ENCODE peak calls at places on chromosomes 6 and 20, in nine cellular contexts. O is AG10803; W is ascending aorta; B is foreskin keratinocyte; K is kidney glomerular epithelial cell; G is CD4-positive, alpha-beta memory T cell; R is stimulated activated CD8-positive, alpha-beta memory T cell treated with anti-CD3 and anti-CD28 coated beads, Interleukin-15, amount 100 ng/mL, for 4 hours; Y is activated CD4-positive, CD25-positive, alpha-beta regulatory T cell; D is HepG2. T is an unnamed sample.

GRCh38 chr6:166512567-166512966 is 73.9 kb downstream of the RAMACL start:
- DNase-seq in O (no peak), W (no peak), B (no peak), K (no peak), G (peak), R (no peak), Y (peak), D (no peak), T (no peak)

GRCh38 chr6:138307352-138307751 is 70.4 kb upstream of the SMIM28 start:
- DNase-seq in O (no peak), W (no peak), B (peak), K (no peak), G (no peak), R (no peak), Y (no peak), D (no peak), T (no peak)

GRCh38 chr6:98976674-98977365 is 29.1 kb upstream of the FBXL4 start:
- DNase-seq in O (no peak), W (no peak), B (no peak), K (no peak), G (no peak), R (no peak), Y (no peak), D (no peak), T (no peak)

GRCh38 chr6:168413856-168414255 is 27.1 kb upstream of the SMOC2 start:
- DNase-seq in O (no peak), W (no peak), B (no peak), K (no peak), G (no peak), R (no peak), Y (no peak), D (no peak), T (no peak)

GRCh38 chr6:9521152-9521530 is 893.7 kb downstream of the TFAP2A start:
- DNase-seq in O (no peak), W (no peak), B (no peak), K (no peak), G (no peak), R (no peak), Y (no peak), D (no peak), T (no peak)

GRCh38 chr20:44664127-44664526 is 12.6 kb upstream of the ADA start:
- DNase-seq in O (no peak), W (no peak), B (no peak), K (no peak), G (no peak), R (no peak), Y (no peak), D (no peak), T (no peak)

GRCh38 chr6:168671863-168672546 is 231.0 kb downstream of the SMOC2 start:
- DNase-seq in O (no peak), W (peak), B (no peak), K (no peak), G (no peak), R (no peak), Y (no peak), D (no peak), T (no peak)

GRCh38 chr6:35089935-35090505 is 51.1 kb downstream of the TCP11 start:
- DNase-seq in O (peak), W (peak), B (no peak), K (peak), G (no peak), R (no peak), Y (no peak), D (no peak), T (peak)

GRCh38 chr20:48850681-48851299 is 23.0 kb upstream of the PREX1 start:
- DNase-seq in O (no peak), W (no peak), B (no peak), K (no peak), G (no peak), R (no peak), Y (no peak), D (no peak), T (no peak)

GRCh38 chr20:37501940-37502339 is 19.1 kb upstream of the NNAT start:
- DNase-seq in O (no peak), W (no peak), B (no peak), K (no peak), G (no peak), R (no peak), Y (no peak), D (no peak), T (no peak)

GRCh38 chr6:34232901-34233300 is 3.8 kb upstream of the HMGA1 start:
- DNase-seq in O (peak), W (no peak), B (no peak), K (no peak), G (no peak), R (no peak), Y (no peak), D (no peak), T (no peak)

GRCh38 chr6:128508588-128509296 is 11.7 kb downstream of the PTPRK start:
- DNase-seq in O (peak), W (no peak), B (peak), K (peak), G (no peak), R (no peak), Y (no peak), D (peak), T (peak)

GRCh38 chr6:138013949-138014348 is 93.3 kb downstream of the PERP start:
- DNase-seq in O (no peak), W (no peak), B (no peak), K (no peak), G (no peak), R (no peak), Y (no peak), D (no peak), T (no peak)

GRCh38 chr6:79257381-79258205 is 23.1 kb upstream of the HMGN3 start:
- DNase-seq in O (no peak), W (no peak), B (peak), K (peak), G (no peak), R (no peak), Y (no peak), D (no peak), T (no peak)

GRCh38 chr6:111482236-111482958 is 621 bp downstream of the REV3L start:
- DNase-seq in O (peak), W (peak), B (no peak), K (peak), G (peak), R (peak), Y (peak), D (no peak), T (peak)